ENCODE peak calls at places on chromosomes 13 and 19, in four cellular contexts. X is endodermal cell, C is GM12865, H is lower lobe of right lung. A is an unnamed sample.
A peak's percentile ranks its signal among the peaks of the same experiment; 100 is the strongest.

GRCh38 chr13:45055902-45056648 is 64.2 kb upstream of the GTF2F2 start:
- DNase-seq in X (no peak), C (no peak), H (no peak), A (no peak)

GRCh38 chr13:110648848-110649421 is 33.6 kb downstream of the NAXD start:
- DNase-seq in X (peak; percentile 53), C (no peak), H (no peak), A (no peak)

GRCh38 chr13:58056411-58056810 is 424.9 kb downstream of the PCDH17 start:
- DNase-seq in X (no peak), C (no peak), H (no peak), A (no peak)

GRCh38 chr13:89375839-89376238 is 1704.7 kb downstream of the SLITRK5 start:
- DNase-seq in X (no peak), C (no peak), H (no peak), A (no peak)

GRCh38 chr13:37923236-37923635 is 53.7 kb upstream of the TRPC4 start:
- DNase-seq in X (no peak), C (no peak), H (no peak), A (no peak)

GRCh38 chr13:88919970-88920628 is 1248.9 kb downstream of the SLITRK5 start:
- DNase-seq in X (no peak), C (peak; percentile 35), H (no peak), A (no peak)

GRCh38 chr19:16073988-16074387 is 2.3 kb upstream of the TPM4 start:
- DNase-seq in X (peak; percentile 42), C (no peak), H (no peak), A (no peak)

GRCh38 chr13:113947321-113948033 is 26.4 kb downstream of the C13orf46 start:
- DNase-seq in X (peak; percentile 74), C (no peak), H (no peak), A (no peak)

GRCh38 chr13:41306271-41307150 is 4.6 kb upstream of the NAA16 start:
- DNase-seq in X (no peak), C (no peak), H (no peak), A (no peak)

GRCh38 chr19:41896581-41896942 is 13.6 kb downstream of the ARHGEF1 start:
- DNase-seq in X (no peak), C (no peak), H (no peak), A (no peak)

GRCh38 chr13:98820744-98821371 is 68.4 kb upstream of the SLC15A1 start:
- DNase-seq in X (no peak), C (no peak), H (no peak), A (no peak)

GRCh38 chr19:58361900-58362271 is 665 bp downstream of the ZNF497 start:
- DNase-seq in X (no peak), C (peak; percentile 87), H (peak; percentile 77), A (no peak)

GRCh38 chr13:74217816-74218215 is 83.6 kb upstream of the KLF12 start:
- DNase-seq in X (no peak), C (no peak), H (no peak), A (no peak)

GRCh38 chr13:75931116-75931515 is 295.0 kb downstream of the LMO7 start:
- DNase-seq in X (no peak), C (no peak), H (no peak), A (no peak)

GRCh38 chr19:3775374-3775711 is 3.3 kb upstream of the RAX2 start:
- DNase-seq in X (no peak), C (no peak), H (no peak), A (no peak)

GRCh38 chr19:40702337-40703012 is 12.0 kb upstream of the NUMBL start:
- DNase-seq in X (peak; percentile 92), C (no peak), H (no peak), A (no peak)
- TF ChIP-seq CTCF in X (peak; percentile 81), C (no peak), H (no peak), A (no peak)

GRCh38 chr13:42895781-42896180 is 96.3 kb downstream of the EPSTI1 start:
- DNase-seq in X (no peak), C (no peak), H (no peak), A (no peak)
- TF ChIP-seq CTCF in X (no peak), C (no peak), H (no peak), A (no peak)

GRCh38 chr19:13234518-13234917 is 84.3 kb downstream of the IER2 start:
- DNase-seq in X (peak; percentile 87), C (peak; percentile 66), H (peak; percentile 59), A (peak; percentile 51)
- TF ChIP-seq CTCF in X (peak; percentile 88), C (peak; percentile 64), H (peak; percentile 50), A (peak; percentile 67)

GRCh38 chr19:18603255-18603957 is 3.2 kb downstream of the CRLF1 start:
- DNase-seq in X (peak; percentile 81), C (peak; percentile 24), H (no peak), A (no peak)
- TF ChIP-seq CTCF in X (peak; percentile 65), C (peak; percentile 20), H (peak; percentile 9), A (no peak)

A was measured in natural killer cell.